ENCODE peak calls at places on chromosomes 2 and 18, in six cellular contexts. One of them, this sample, is unnamed. For H3K4me1, the result is how much of the 10 kb centered on the place peaks cover.

GRCh38 chr2:10467401-10467800 is 19.3 kb upstream of the ODC1 start:
- DNase-seq in endodermal cell: no peak
- DNase-seq in mammary epithelial cell: no peak
- DNase-seq in mucosa of descending colon: no peak
- DNase-seq in A673: no peak
- DNase-seq in heart left ventricle: no peak
- DNase-seq in this sample: no peak

GRCh38 chr2:140863713-140864112 is 1267.1 kb downstream of the LRP1B start:
- DNase-seq in mammary epithelial cell: peak
- DNase-seq in mucosa of descending colon: no peak
- DNase-seq in A673: peak
- DNase-seq in heart left ventricle: no peak
- DNase-seq in endodermal cell: no peak
- DNase-seq in this sample: peak

GRCh38 chr2:43461461-43462073 is 134.3 kb downstream of the THADA start:
- DNase-seq in mucosa of descending colon: no peak
- DNase-seq in endodermal cell: no peak
- DNase-seq in heart left ventricle: no peak
- DNase-seq in A673: no peak
- DNase-seq in mammary epithelial cell: peak
- DNase-seq in this sample: no peak

GRCh38 chr2:60053791-60054190 is 499.7 kb downstream of the BCL11A start:
- DNase-seq in mammary epithelial cell: peak
- DNase-seq in A673: no peak
- DNase-seq in mucosa of descending colon: no peak
- DNase-seq in heart left ventricle: no peak
- DNase-seq in endodermal cell: no peak
- DNase-seq in this sample: no peak

GRCh38 chr2:109386004-109386695 is 227.6 kb downstream of the SEPTIN10 start:
- DNase-seq in heart left ventricle: no peak
- DNase-seq in A673: no peak
- DNase-seq in mammary epithelial cell: no peak
- DNase-seq in endodermal cell: peak
- DNase-seq in mucosa of descending colon: no peak
- DNase-seq in this sample: no peak

GRCh38 chr2:214774108-214774507 is 35.4 kb downstream of the BARD1 start:
- DNase-seq in mammary epithelial cell: peak
- DNase-seq in endodermal cell: no peak
- DNase-seq in heart left ventricle: no peak
- DNase-seq in A673: no peak
- DNase-seq in mucosa of descending colon: no peak
- DNase-seq in this sample: no peak

GRCh38 chr2:163736433-163737168 is 793 bp upstream of the FIGN start:
- DNase-seq in endodermal cell: peak
- DNase-seq in A673: peak
- DNase-seq in heart left ventricle: peak
- DNase-seq in mucosa of descending colon: peak
- DNase-seq in mammary epithelial cell: peak
- DNase-seq in this sample: no peak

GRCh38 chr2:17171446-17172049 is 346.7 kb downstream of the RAD51AP2 start:
- DNase-seq in mammary epithelial cell: peak
- DNase-seq in mucosa of descending colon: no peak
- DNase-seq in endodermal cell: peak
- DNase-seq in heart left ventricle: no peak
- DNase-seq in A673: peak
- DNase-seq in this sample: peak

GRCh38 chr2:42092084-42092996 is 44.5 kb downstream of the PKDCC start:
- DNase-seq in heart left ventricle: no peak
- DNase-seq in A673: no peak
- DNase-seq in endodermal cell: no peak
- DNase-seq in mucosa of descending colon: no peak
- DNase-seq in mammary epithelial cell: peak
- DNase-seq in this sample: peak

GRCh38 chr18:27467073-27467472 is 282.0 kb upstream of the CHST9 start:
- DNase-seq in mammary epithelial cell: peak
- DNase-seq in A673: no peak
- DNase-seq in heart left ventricle: no peak
- DNase-seq in endodermal cell: no peak
- DNase-seq in mucosa of descending colon: no peak
- DNase-seq in this sample: no peak

GRCh38 chr2:162435676-162436075 is 91.7 kb downstream of the GCA start:
- DNase-seq in endodermal cell: no peak
- DNase-seq in mucosa of descending colon: no peak
- DNase-seq in mammary epithelial cell: peak
- DNase-seq in heart left ventricle: no peak
- DNase-seq in A673: no peak
- DNase-seq in this sample: no peak

GRCh38 chr2:19235308-19235707 is 123.1 kb downstream of the OSR1 start:
- DNase-seq in mucosa of descending colon: no peak
- DNase-seq in A673: no peak
- DNase-seq in heart left ventricle: no peak
- DNase-seq in mammary epithelial cell: peak
- DNase-seq in endodermal cell: no peak
- DNase-seq in this sample: no peak

GRCh38 chr18:57438669-57439616 is 3.8 kb downstream of the ONECUT2 start:
- DNase-seq in mucosa of descending colon: no peak
- DNase-seq in heart left ventricle: no peak
- DNase-seq in mammary epithelial cell: no peak
- DNase-seq in A673: no peak
- DNase-seq in endodermal cell: peak
- DNase-seq in this sample: no peak

GRCh38 chr2:160087854-160088745 is 25.7 kb upstream of the PLA2R1 start:
- DNase-seq in mucosa of descending colon: no peak
- DNase-seq in A673: peak
- DNase-seq in mammary epithelial cell: peak
- DNase-seq in endodermal cell: no peak
- DNase-seq in heart left ventricle: no peak
- DNase-seq in this sample: peak

GRCh38 chr2:160091381-160091780 is 29.0 kb upstream of the PLA2R1 start:
- DNase-seq in A673: no peak
- DNase-seq in mammary epithelial cell: peak
- DNase-seq in endodermal cell: no peak
- DNase-seq in mucosa of descending colon: no peak
- DNase-seq in heart left ventricle: no peak
- DNase-seq in this sample: no peak

DNA sequence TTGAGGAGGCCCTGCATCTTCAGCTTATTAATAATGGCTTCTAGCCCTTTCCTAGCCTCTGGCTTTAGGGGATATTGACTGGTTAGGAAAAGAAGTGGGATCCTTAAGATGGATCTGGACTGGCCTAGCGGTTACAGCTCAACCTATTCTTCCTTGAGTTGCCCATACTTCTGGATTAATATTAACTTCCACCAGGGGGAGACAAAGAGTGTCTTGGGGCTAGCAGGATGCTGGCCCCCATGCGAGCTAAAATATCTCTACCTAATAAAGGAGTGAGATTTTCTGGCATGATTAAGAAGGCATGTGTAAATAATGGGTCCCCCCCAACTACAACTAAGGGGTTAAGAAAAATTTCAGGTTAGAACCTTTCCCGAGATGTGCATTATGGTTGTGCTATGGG is 23.2 kb upstream of the PLA2R1 start:
- DNase-seq in endodermal cell: no peak
- DNase-seq in mucosa of descending colon: no peak
- DNase-seq in A673: peak
- DNase-seq in heart left ventricle: no peak
- DNase-seq in mammary epithelial cell: peak
- DNase-seq in this sample: peak
- TF ChIP-seq CTCF in endodermal cell: peak
- TF ChIP-seq CTCF in mucosa of descending colon: no peak
- TF ChIP-seq CTCF in A673: peak
- TF ChIP-seq CTCF in heart left ventricle: no peak
- TF ChIP-seq CTCF in mammary epithelial cell: peak
- TF ChIP-seq CTCF in this sample: peak

DNA sequence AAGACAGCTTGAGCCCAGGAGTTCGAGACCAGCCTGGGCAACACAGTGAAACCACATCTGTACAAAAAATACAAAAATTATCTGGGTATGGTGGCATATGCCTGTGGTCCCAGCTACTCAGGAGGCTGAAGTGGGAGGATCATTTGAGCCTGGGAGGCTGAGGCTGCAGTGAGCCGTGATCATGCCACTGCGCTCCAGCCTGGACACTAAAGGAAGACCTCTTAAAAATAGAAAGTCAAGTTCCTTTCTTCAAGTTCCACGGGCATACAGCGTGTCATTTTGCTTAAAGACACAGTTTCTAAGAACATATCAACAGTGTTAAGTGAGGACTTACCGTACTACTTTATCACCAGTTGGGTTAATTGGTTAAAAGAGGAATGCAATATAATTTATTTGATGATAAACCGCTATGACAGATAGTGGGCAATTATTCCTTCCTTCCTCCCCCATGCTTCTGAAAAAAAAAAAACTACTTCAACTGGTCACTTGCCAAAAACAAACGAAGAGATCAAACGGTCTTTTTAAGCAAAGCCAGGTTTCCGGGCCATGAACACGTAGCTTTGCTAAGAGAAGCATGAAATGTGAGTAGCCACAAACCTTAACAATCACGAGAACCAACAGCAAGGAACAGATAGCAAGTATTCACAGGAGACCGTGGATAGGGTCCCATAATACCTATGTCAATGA is 21.4 kb downstream of the AP1S3 start:
- DNase-seq in heart left ventricle: no peak
- DNase-seq in mammary epithelial cell: no peak
- DNase-seq in endodermal cell: no peak
- DNase-seq in mucosa of descending colon: no peak
- DNase-seq in A673: no peak
- DNase-seq in this sample: no peak
- H3K4me3 ChIP-seq in heart left ventricle: no peak
- H3K4me3 ChIP-seq in mammary epithelial cell: no peak
- H3K4me3 ChIP-seq in endodermal cell: no peak
- H3K4me3 ChIP-seq in mucosa of descending colon: no peak
- H3K4me3 ChIP-seq in A673: no peak
- H3K4me3 ChIP-seq in this sample: no peak

GRCh38 chr18:48803951-48804855 is 146.6 kb downstream of the SMAD7 start:
- DNase-seq in endodermal cell: no peak
- DNase-seq in mucosa of descending colon: no peak
- DNase-seq in heart left ventricle: peak
- DNase-seq in mammary epithelial cell: no peak
- DNase-seq in A673: no peak
- DNase-seq in this sample: no peak
- H3K4me1 ChIP-seq in endodermal cell: under half
- H3K4me1 ChIP-seq in mucosa of descending colon: under half
- H3K4me1 ChIP-seq in heart left ventricle: half or more
- H3K4me1 ChIP-seq in mammary epithelial cell: under half
- H3K4me1 ChIP-seq in A673: under half
- H3K4me1 ChIP-seq in this sample: under half

GRCh38 chr18:56353676-56354260 is 284.6 kb downstream of the TXNL1 start:
- DNase-seq in endodermal cell: no peak
- DNase-seq in heart left ventricle: no peak
- DNase-seq in mammary epithelial cell: no peak
- DNase-seq in A673: no peak
- DNase-seq in mucosa of descending colon: no peak
- DNase-seq in this sample: no peak

GRCh38 chr18:56351911-56352502 is 286.4 kb downstream of the TXNL1 start:
- DNase-seq in mucosa of descending colon: no peak
- DNase-seq in A673: no peak
- DNase-seq in endodermal cell: peak
- DNase-seq in mammary epithelial cell: peak
- DNase-seq in heart left ventricle: no peak
- DNase-seq in this sample: no peak
- TF ChIP-seq CTCF in mucosa of descending colon: no peak
- TF ChIP-seq CTCF in A673: no peak
- TF ChIP-seq CTCF in endodermal cell: no peak
- TF ChIP-seq CTCF in mammary epithelial cell: no peak
- TF ChIP-seq CTCF in heart left ventricle: no peak
- TF ChIP-seq CTCF in this sample: no peak

GRCh38 chr2:56287508-56287907 is 103.7 kb downstream of the CCDC85A start:
- DNase-seq in heart left ventricle: no peak
- DNase-seq in mammary epithelial cell: no peak
- DNase-seq in mucosa of descending colon: no peak
- DNase-seq in endodermal cell: no peak
- DNase-seq in A673: no peak
- DNase-seq in this sample: no peak
- H3K4me3 ChIP-seq in heart left ventricle: no peak
- H3K4me3 ChIP-seq in mammary epithelial cell: no peak
- H3K4me3 ChIP-seq in mucosa of descending colon: no peak
- H3K4me3 ChIP-seq in endodermal cell: no peak
- H3K4me3 ChIP-seq in A673: no peak
- H3K4me3 ChIP-seq in this sample: no peak

DNA sequence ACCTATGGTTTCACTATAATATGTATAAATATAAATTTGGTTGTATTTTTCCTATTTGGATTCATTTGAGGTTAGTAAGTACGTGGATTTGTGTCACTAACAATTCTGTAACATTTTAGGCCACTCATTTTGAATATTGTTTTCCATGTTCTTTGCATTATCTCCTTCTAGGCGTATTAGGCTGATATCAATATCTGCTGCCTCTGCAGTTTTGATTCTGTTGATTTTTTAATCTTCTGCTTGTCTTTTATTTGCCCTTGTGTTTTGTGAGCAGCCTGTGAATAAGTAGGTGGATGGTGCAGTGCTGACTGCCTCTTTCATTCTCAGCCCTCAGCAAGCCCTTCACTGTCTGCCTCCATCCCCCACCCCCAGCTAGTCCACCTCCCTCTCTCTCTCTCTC is 165.7 kb upstream of the BCL2L11 start:
- DNase-seq in mucosa of descending colon: no peak
- DNase-seq in mammary epithelial cell: no peak
- DNase-seq in A673: no peak
- DNase-seq in endodermal cell: no peak
- DNase-seq in heart left ventricle: no peak
- DNase-seq in this sample: no peak
- H3K4me1 ChIP-seq in mucosa of descending colon: under half
- H3K4me1 ChIP-seq in mammary epithelial cell: under half
- H3K4me1 ChIP-seq in A673: under half
- H3K4me1 ChIP-seq in endodermal cell: under half
- H3K4me1 ChIP-seq in heart left ventricle: under half
- H3K4me1 ChIP-seq in this sample: under half

DNA sequence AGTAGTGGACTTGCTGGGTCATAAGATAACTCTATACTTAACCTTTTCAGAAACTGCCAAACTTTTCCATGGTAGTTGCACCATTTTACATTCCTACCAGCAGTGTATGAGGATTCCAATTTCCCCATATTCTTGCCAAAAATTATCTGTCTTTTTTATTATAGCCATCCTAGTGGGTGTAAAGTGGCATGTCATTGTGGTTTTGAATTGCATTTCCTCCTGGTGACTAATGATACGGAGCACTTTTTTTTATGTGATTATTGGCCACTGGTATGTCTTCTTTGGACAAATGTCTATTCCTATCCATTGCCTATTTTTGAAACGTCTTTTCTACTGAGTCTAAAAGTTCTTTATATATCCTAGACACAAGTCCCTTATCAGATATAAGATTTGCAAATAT is 44.3 kb downstream of the CACNB4 start:
- DNase-seq in endodermal cell: no peak
- DNase-seq in mammary epithelial cell: peak
- DNase-seq in heart left ventricle: no peak
- DNase-seq in mucosa of descending colon: no peak
- DNase-seq in A673: peak
- DNase-seq in this sample: no peak
- TF ChIP-seq CTCF in endodermal cell: no peak
- TF ChIP-seq CTCF in mammary epithelial cell: peak
- TF ChIP-seq CTCF in heart left ventricle: no peak
- TF ChIP-seq CTCF in mucosa of descending colon: no peak
- TF ChIP-seq CTCF in A673: no peak
- TF ChIP-seq CTCF in this sample: no peak

GRCh38 chr2:79159030-79159429 is 523 bp downstream of the REG3A start:
- DNase-seq in endodermal cell: no peak
- DNase-seq in mucosa of descending colon: no peak
- DNase-seq in heart left ventricle: no peak
- DNase-seq in mammary epithelial cell: no peak
- DNase-seq in A673: no peak
- DNase-seq in this sample: no peak
- H3K4me3 ChIP-seq in endodermal cell: no peak
- H3K4me3 ChIP-seq in mucosa of descending colon: no peak
- H3K4me3 ChIP-seq in heart left ventricle: no peak
- H3K4me3 ChIP-seq in mammary epithelial cell: no peak
- H3K4me3 ChIP-seq in A673: no peak
- H3K4me3 ChIP-seq in this sample: no peak

This sample was measured in Caco-2.